ENCODE peak calls at places on chromosomes 3 and 15, in nine cellular contexts. A, Q, O, Z, D, V, N, F and W are unnamed samples. For H3K4me1 and H3K27me3, the result is how much of the 10 kb centered on the place peaks cover.

GRCh38 chr3:177729939-177730700 is 532.8 kb upstream of the TBL1XR1 start:
- DNase-seq in A (no peak), Q (peak), O (peak), Z (no peak), D (peak), V (no peak), N (peak), F (peak), W (no peak)

GRCh38 chr3:48428088-48428862 is 1.6 kb downstream of the PLXNB1 start:
- DNase-seq in A (no peak), Q (no peak), O (no peak), Z (no peak), D (no peak), V (no peak), N (peak), F (no peak), W (no peak)

GRCh38 chr3:138497851-138498250 is 63.4 kb downstream of the ESYT3 start:
- DNase-seq in A (no peak), Q (no peak), O (no peak), Z (no peak), D (no peak), V (no peak), N (no peak), F (no peak), W (no peak)

GRCh38 chr15:100704281-100705055 is 102.1 kb downstream of the ASB7 start:
- DNase-seq in A (no peak), Q (no peak), O (no peak), Z (peak), D (no peak), V (no peak), N (no peak), F (no peak), W (no peak)

GRCh38 chr3:131728898-131729297 is 226.1 kb upstream of the MRPL3 start:
- DNase-seq in A (no peak), Q (no peak), O (no peak), Z (peak), D (no peak), V (no peak), N (no peak), F (peak), W (no peak)

GRCh38 chr3:195566797-195567196 is 16.9 kb downstream of the APOD start:
- DNase-seq in A (no peak), Q (no peak), O (no peak), Z (peak), D (no peak), V (no peak), N (no peak), F (peak), W (no peak)

GRCh38 chr3:59300727-59301134 is 250.9 kb upstream of the CFAP20DC start:
- DNase-seq in A (no peak), Q (no peak), O (no peak), Z (peak), D (no peak), V (no peak), N (no peak), F (no peak), W (no peak)

GRCh38 chr3:194140520-194141414 is 4.8 kb downstream of the HES1 start:
- DNase-seq in A (peak), Q (peak), O (peak), Z (peak), D (peak), V (no peak), N (peak), F (peak), W (peak)

GRCh38 chr15:51267047-51267713 is 71.2 kb downstream of the CYP19A1 start:
- DNase-seq in A (peak), Q (no peak), O (no peak), Z (no peak), D (no peak), V (no peak), N (peak), F (peak), W (no peak)

GRCh38 chr3:10557250-10557649 is 51.9 kb upstream of the ATP2B2 start:
- DNase-seq in A (no peak), Q (no peak), O (no peak), Z (no peak), D (no peak), V (no peak), N (no peak), F (no peak), W (no peak)

GRCh38 chr3:159257954-159258353 is 456.1 kb downstream of the MFSD1 start:
- DNase-seq in A (no peak), Q (no peak), O (no peak), Z (peak), D (no peak), V (no peak), N (no peak), F (no peak), W (no peak)

GRCh38 chr3:5026046-5026362 is 46.8 kb downstream of the BHLHE40 start:
- DNase-seq in A (no peak), Q (no peak), O (no peak), Z (no peak), D (no peak), V (no peak), N (no peak), F (no peak), W (no peak)
- H3K4me1 ChIP-seq in A (under half), Q (under half), O (under half), Z (under half), D (under half), V (under half), N (under half), F (under half), W (half or more)

GRCh38 chr3:35635931-35636683 is 3.2 kb upstream of the ARPP21 start:
- DNase-seq in A (no peak), Q (no peak), O (peak), Z (no peak), D (no peak), V (no peak), N (no peak), F (no peak), W (no peak)

GRCh38 chr3:35640186-35640584 is 860 bp downstream of the ARPP21 start:
- DNase-seq in A (no peak), Q (no peak), O (no peak), Z (no peak), D (no peak), V (no peak), N (no peak), F (no peak), W (no peak)

GRCh38 chr3:35639251-35640185 is at the start of gene ARPP21:
- DNase-seq in A (peak), Q (peak), O (peak), Z (no peak), D (no peak), V (no peak), N (peak), F (peak), W (no peak)

GRCh38 chr3:35640736-35641135 is 1.4 kb downstream of the ARPP21 start:
- DNase-seq in A (no peak), Q (no peak), O (no peak), Z (no peak), D (no peak), V (no peak), N (no peak), F (no peak), W (no peak)

DNA sequence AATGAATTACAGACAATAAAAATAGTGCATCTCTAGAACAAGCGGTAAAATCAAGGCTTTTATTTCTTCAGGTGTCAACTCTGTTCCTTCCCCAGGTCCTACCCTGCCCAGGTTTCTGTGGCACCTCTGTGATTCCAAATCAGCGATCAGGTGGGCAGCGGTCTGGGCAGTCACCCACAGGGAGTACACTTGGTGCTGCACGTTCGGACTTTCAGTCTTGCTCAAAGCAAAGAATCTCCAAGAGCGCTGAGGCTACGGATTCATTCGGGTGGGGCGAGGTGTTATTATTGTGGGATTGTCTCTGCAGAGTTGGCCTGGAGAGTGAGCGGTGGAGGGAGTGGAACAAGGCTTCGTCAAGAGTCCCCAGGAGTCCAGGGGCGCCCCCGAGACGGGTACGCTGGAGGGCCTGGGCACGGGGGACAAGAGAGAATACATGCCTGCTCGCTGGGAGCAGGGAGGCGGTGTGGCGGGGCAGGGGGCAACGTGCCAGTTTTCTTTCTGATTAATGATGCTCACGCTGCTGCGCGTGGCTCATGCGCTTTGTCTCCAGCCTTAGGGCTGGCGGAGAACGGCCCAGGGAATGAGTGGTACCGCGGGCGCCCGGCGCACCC is 580 bp upstream of the ARPP21 start:
- DNase-seq in A (no peak), Q (no peak), O (peak), Z (no peak), D (no peak), V (no peak), N (no peak), F (peak), W (no peak)
- H3K27me3 ChIP-seq in A (half or more), Q (under half), O (under half), Z (under half), D (under half), V (under half), N (under half), F (under half), W (under half)

GRCh38 chr3:120275553-120276092 is 9.4 kb downstream of the GPR156 start:
- DNase-seq in A (no peak), Q (no peak), O (no peak), Z (no peak), D (no peak), V (no peak), N (no peak), F (no peak), W (no peak)

GRCh38 chr3:120276767-120277166 is 8.3 kb downstream of the GPR156 start:
- DNase-seq in A (no peak), Q (no peak), O (no peak), Z (no peak), D (no peak), V (no peak), N (no peak), F (no peak), W (no peak)

GRCh38 chr3:120280026-120280425 is 5.0 kb downstream of the GPR156 start:
- DNase-seq in A (no peak), Q (no peak), O (no peak), Z (no peak), D (no peak), V (no peak), N (no peak), F (no peak), W (no peak)

GRCh38 chr3:120272294-120272693 is 12.7 kb downstream of the GPR156 start:
- DNase-seq in A (no peak), Q (no peak), O (no peak), Z (no peak), D (no peak), V (no peak), N (no peak), F (no peak), W (no peak)

DNA sequence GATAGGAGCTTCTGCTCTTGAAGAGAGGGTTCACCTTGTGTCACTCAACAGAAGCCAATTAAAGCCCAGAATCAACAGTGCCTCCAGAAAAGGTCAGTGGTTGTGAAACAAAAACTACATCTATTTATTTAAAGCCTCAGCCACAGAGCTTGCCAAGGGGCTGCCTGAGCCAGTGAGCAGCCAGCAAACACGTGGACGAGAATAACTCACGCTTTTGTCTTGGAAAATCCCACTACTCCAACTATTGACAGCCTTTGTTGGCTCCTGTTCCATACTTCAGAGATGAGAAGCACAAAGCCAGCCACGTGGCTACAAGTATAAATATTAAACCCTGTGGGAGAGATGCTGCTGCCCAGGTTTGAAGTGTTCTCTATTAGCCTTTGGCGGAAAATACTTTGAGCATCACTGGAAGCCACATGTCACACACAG is 10.3 kb downstream of the GPR156 start:
- DNase-seq in A (no peak), Q (no peak), O (no peak), Z (no peak), D (peak), V (no peak), N (peak), F (no peak), W (no peak)
- H3K4me1 ChIP-seq in A (under half), Q (under half), O (under half), Z (under half), D (under half), V (under half), N (under half), F (under half), W (under half)

GRCh38 chr3:50194128-50194902 is 2.9 kb downstream of the GNAT1 start:
- DNase-seq in A (peak), Q (peak), O (peak), Z (peak), D (peak), V (no peak), N (peak), F (peak), W (peak)
- H3K27me3 ChIP-seq in A (under half), Q (under half), O (under half), Z (under half), D (under half), V (under half), N (under half), F (under half), W (under half)

DNA sequence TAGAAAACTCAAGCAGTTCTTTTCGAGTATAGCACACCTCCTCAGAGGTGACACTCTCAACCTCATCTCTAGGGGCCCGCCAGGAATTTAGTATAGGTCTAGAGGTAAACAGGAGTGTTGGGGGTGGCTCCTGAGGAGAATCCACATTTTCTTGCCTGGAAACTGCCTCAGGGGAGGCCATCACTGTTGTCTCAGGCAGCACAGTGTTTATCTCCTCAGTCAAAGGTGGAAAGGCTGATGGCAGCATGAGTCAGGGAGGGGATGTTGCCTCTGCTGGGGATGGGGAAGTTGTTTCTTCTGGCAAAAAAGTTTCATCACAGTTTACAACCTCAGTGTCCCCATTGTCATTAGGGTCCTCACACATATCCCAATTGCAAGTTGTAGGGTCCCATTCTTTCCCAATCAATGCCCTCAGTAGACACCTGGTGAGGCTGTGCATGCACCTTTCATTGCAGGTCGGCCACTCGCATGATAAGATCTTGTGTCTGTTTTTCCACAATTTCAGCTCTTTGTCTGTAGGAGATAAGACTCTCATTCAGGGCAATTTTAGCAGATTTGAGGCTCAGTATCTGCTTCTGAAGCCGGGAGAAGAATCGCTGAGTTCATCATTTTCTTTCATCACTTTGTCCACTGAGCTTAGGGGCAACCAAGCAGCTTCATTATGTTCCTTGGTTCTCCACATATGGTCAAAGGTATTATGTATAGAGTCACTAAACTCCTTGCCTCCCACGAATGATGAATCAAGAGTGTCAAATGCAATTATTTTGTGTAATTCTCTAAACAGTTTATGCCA is 25.8 kb downstream of the NAALADL2 start:
- DNase-seq in A (no peak), Q (no peak), O (no peak), Z (no peak), D (no peak), V (no peak), N (no peak), F (no peak), W (no peak)
- H3K4me1 ChIP-seq in A (under half), Q (under half), O (under half), Z (under half), D (under half), V (under half), N (under half), F (under half), W (under half)